ENCODE peak calls at places on chromosomes 7 and 10, in ten cellular contexts. P, J, F, W, Z, R, H, G, A and N are unnamed samples.

GRCh38 chr7:6578114-6579084 is 1.1 kb downstream of the ZDHHC4 start:
- DNase-seq in P (peak; percentile 54), J (no peak), F (no peak), W (no peak), Z (no peak), R (peak; percentile 50), H (peak; percentile 24), G (no peak), A (no peak), N (no peak)

GRCh38 chr7:5467645-5468044 is 44.0 kb upstream of the TNRC18 start:
- DNase-seq in P (no peak), J (no peak), F (no peak), W (no peak), Z (no peak), R (no peak), H (no peak), G (no peak), A (no peak), N (no peak)

GRCh38 chr7:22329816-22330524 is 27.0 kb downstream of the RAPGEF5 start:
- DNase-seq in P (peak; percentile 43), J (no peak), F (no peak), W (no peak), Z (no peak), R (no peak), H (no peak), G (no peak), A (no peak), N (no peak)

GRCh38 chr7:29483219-29484104 is 80.2 kb upstream of the PRR15 start:
- DNase-seq in P (no peak), J (no peak), F (no peak), W (no peak), Z (no peak), R (no peak), H (peak; percentile 18), G (no peak), A (peak; percentile 19), N (no peak)

GRCh38 chr7:130887182-130888016 is 153.4 kb upstream of the KLF14 start:
- DNase-seq in P (peak; percentile 90), J (no peak), F (peak; percentile 83), W (no peak), Z (no peak), R (no peak), H (peak; percentile 75), G (no peak), A (no peak), N (no peak)

GRCh38 chr10:23439452-23439919 is 611 bp downstream of the OTUD1 start:
- DNase-seq in P (no peak), J (no peak), F (no peak), W (no peak), Z (peak; percentile 63), R (peak; percentile 88), H (peak; percentile 37), G (no peak), A (peak; percentile 21), N (no peak)

GRCh38 chr7:90507692-90508091 is 38.3 kb downstream of the PTTG1IP2 start:
- DNase-seq in P (no peak), J (no peak), F (no peak), W (no peak), Z (no peak), R (no peak), H (no peak), G (no peak), A (no peak), N (no peak)

GRCh38 chr10:117503170-117503885 is 39.2 kb upstream of the EMX2 start:
- DNase-seq in P (no peak), J (no peak), F (peak; percentile 19), W (no peak), Z (peak; percentile 23), R (no peak), H (peak; percentile 40), G (no peak), A (no peak), N (no peak)

GRCh38 chr10:78977761-78978305 is 90.9 kb upstream of the ZMIZ1 start:
- DNase-seq in P (peak; percentile 90), J (peak; percentile 32), F (peak; percentile 87), W (peak; percentile 82), Z (no peak), R (peak; percentile 67), H (peak; percentile 88), G (peak; percentile 67), A (peak; percentile 82), N (no peak)

GRCh38 chr7:101121996-101122932 is 4.6 kb upstream of the SERPINE1 start:
- DNase-seq in P (peak; percentile 91), J (peak; percentile 87), F (peak; percentile 58), W (peak; percentile 91), Z (peak; percentile 32), R (no peak), H (peak; percentile 99), G (peak; percentile 83), A (peak; percentile 92), N (peak; percentile 89)

GRCh38 chr10:101145750-101146391 is 14.8 kb downstream of the TLX1 start:
- DNase-seq in P (no peak), J (no peak), F (no peak), W (no peak), Z (no peak), R (no peak), H (no peak), G (no peak), A (no peak), N (peak; percentile 51)

GRCh38 chr7:109844362-109844761 is 1246.6 kb upstream of the LRRN3 start:
- DNase-seq in P (no peak), J (no peak), F (no peak), W (no peak), Z (peak; percentile 8), R (no peak), H (peak; percentile 6), G (no peak), A (no peak), N (no peak)
- TF ChIP-seq CTCF in P (peak; percentile 72), J (no peak), F (peak; percentile 50), W (peak; percentile 55), Z (peak; percentile 68), R (no peak), H (peak; percentile 24), G (peak; percentile 14), A (peak; percentile 21), N (peak; percentile 69)

GRCh38 chr10:114206902-114207301 is 27.7 kb downstream of the TDRD1 start:
- DNase-seq in P (peak; percentile 62), J (no peak), F (no peak), W (no peak), Z (no peak), R (no peak), H (no peak), G (no peak), A (no peak), N (no peak)

GRCh38 chr10:114212153-114212552 is 26.9 kb upstream of the VWA2 start:
- DNase-seq in P (no peak), J (no peak), F (no peak), W (no peak), Z (no peak), R (no peak), H (no peak), G (no peak), A (no peak), N (no peak)

GRCh38 chr10:114208351-114208750 is 29.2 kb downstream of the TDRD1 start:
- DNase-seq in P (no peak), J (no peak), F (no peak), W (no peak), Z (peak; percentile 60), R (no peak), H (no peak), G (no peak), A (no peak), N (no peak)

GRCh38 chr10:114207349-114207748 is 28.2 kb downstream of the TDRD1 start:
- DNase-seq in P (no peak), J (no peak), F (no peak), W (no peak), Z (no peak), R (no peak), H (no peak), G (no peak), A (no peak), N (no peak)
- H3K4me1 ChIP-seq in P (no peaks in the 10 kb centered on the region), J (no peaks in the 10 kb centered on the region), F (no peaks in the 10 kb centered on the region), W (no peaks in the 10 kb centered on the region), Z (peaks cover 11% of the 10 kb centered on the region), R (no peaks in the 10 kb centered on the region), H (no peaks in the 10 kb centered on the region), G (no peaks in the 10 kb centered on the region), A (no peaks in the 10 kb centered on the region), N (no peaks in the 10 kb centered on the region)

GRCh38 chr7:117484988-117485655 is 5.3 kb downstream of the CFTR start:
- DNase-seq in P (no peak), J (no peak), F (no peak), W (no peak), Z (peak; percentile 13), R (no peak), H (no peak), G (no peak), A (no peak), N (no peak)

GRCh38 chr7:117479480-117480224 is at the start of gene CFTR:
- DNase-seq in P (no peak), J (peak; percentile 2), F (no peak), W (no peak), Z (peak; percentile 42), R (peak; percentile 88), H (no peak), G (peak; percentile 13), A (peak; percentile 16), N (peak; percentile 35)

GRCh38 chr7:117478796-117479479 is 887 bp upstream of the CFTR start:
- DNase-seq in P (no peak), J (no peak), F (no peak), W (no peak), Z (peak; percentile 71), R (no peak), H (no peak), G (no peak), A (no peak), N (no peak)

GRCh38 chr7:117480978-117481377 is 1.2 kb downstream of the CFTR start:
- DNase-seq in P (no peak), J (no peak), F (no peak), W (no peak), Z (peak; percentile 33), R (no peak), H (no peak), G (no peak), A (no peak), N (no peak)
- TF ChIP-seq CTCF in P (no peak), J (no peak), F (no peak), W (no peak), Z (peak; percentile 37), R (no peak), H (no peak), G (no peak), A (no peak), N (no peak)

DNA sequence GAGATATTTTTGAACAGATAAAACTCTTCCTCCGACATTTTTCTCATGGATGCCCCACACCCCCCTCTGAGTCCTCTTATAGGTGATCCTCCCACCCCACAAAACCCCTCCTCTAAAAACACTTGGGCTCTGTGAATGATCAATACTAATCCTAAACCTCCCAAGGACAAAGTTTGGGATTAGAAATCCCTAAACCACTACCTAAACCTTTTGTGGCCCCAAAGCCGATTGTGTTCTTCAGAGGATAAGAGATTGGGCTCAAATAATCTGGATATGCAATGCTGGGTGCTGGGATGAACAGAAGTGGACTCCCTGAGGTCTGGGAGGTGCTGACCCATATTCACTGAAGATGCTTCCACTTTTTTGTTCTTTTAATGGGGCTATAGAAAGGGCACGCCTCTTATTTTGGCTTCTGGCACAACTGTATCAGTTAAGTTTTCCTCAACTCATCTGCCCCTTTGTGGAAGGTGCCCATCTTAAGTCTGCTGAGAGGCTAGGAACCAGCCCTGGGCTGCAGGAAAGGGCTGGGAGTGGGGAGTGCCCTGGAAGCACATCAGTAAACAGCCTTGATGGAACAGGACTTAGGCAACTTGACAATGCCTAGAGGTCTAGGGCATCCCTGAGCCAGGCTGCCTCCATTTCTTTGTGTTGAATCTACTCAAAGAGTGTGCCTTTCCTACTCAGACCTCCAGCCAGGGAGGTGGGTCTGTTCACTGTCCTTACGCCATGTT is at the start of gene OPN1SW:
- DNase-seq in P (no peak), J (no peak), F (no peak), W (no peak), Z (no peak), R (no peak), H (no peak), G (no peak), A (no peak), N (no peak)
- H3K4me1 ChIP-seq in P (no peaks in the 10 kb centered on the region), J (no peaks in the 10 kb centered on the region), F (no peaks in the 10 kb centered on the region), W (no peaks in the 10 kb centered on the region), Z (no peaks in the 10 kb centered on the region), R (no peaks in the 10 kb centered on the region), H (no peaks in the 10 kb centered on the region), G (no peaks in the 10 kb centered on the region), A (no peaks in the 10 kb centered on the region), N (no peaks in the 10 kb centered on the region)